ENCODE peak calls at places on chromosomes 2 and 18, in seven cellular contexts. V is activated naive CD8-positive, alpha-beta T cell treated with anti-CD3 and anti-CD28 coated beads, Interleukin-2, amount 50 U/mL, for 24 hours; H is neural progenitor cell; W is dermis blood vessel endothelial cell; P is T-helper 2 cell; M is CD8-positive, alpha-beta memory T cell; F is mesothelial cell of epicardium. N is an unnamed sample.

GRCh38 chr2:73494031-73494430 is 108.4 kb downstream of the ALMS1 start:
- DNase-seq in H (no peak), V (peak), F (no peak), P (no peak), W (no peak), M (no peak), N (no peak)

GRCh38 chr2:42967959-42968674 is 175.7 kb upstream of the HAAO start:
- DNase-seq in V (no peak), P (no peak), W (no peak), M (no peak), H (no peak), F (no peak), N (no peak)

GRCh38 chr2:134402385-134402784 is 148.5 kb downstream of the MGAT5 start:
- DNase-seq in V (no peak), P (no peak), H (no peak), F (no peak), W (peak), M (no peak), N (no peak)

GRCh38 chr18:45876131-45876530 is 50.7 kb downstream of the SIGLEC15 start:
- DNase-seq in H (peak), V (no peak), M (no peak), W (no peak), P (no peak), F (no peak), N (no peak)

GRCh38 chr2:122138561-122138960 is 383.1 kb downstream of the TSN start:
- DNase-seq in H (peak), V (no peak), P (no peak), F (no peak), M (no peak), W (no peak), N (no peak)

GRCh38 chr2:157747695-157748370 is 119.2 kb upstream of the ACVR1C start:
- DNase-seq in F (no peak), M (no peak), P (peak), W (no peak), V (no peak), H (peak), N (no peak)

GRCh38 chr2:165745916-165746315 is 48.1 kb downstream of the GALNT3 start:
- DNase-seq in P (no peak), M (no peak), V (no peak), F (no peak), W (no peak), H (no peak), N (no peak)

GRCh38 chr18:7038330-7038846 is 79.2 kb downstream of the LAMA1 start:
- DNase-seq in V (no peak), H (peak), W (peak), P (no peak), M (no peak), F (peak), N (no peak)

GRCh38 chr2:63345285-63345633 is 243.0 kb downstream of the WDPCP start:
- DNase-seq in W (no peak), H (no peak), P (no peak), V (no peak), M (no peak), F (no peak), N (no peak)

GRCh38 chr18:61335737-61336555 is 2.7 kb downstream of the CDH20 start:
- DNase-seq in M (no peak), F (no peak), W (no peak), V (no peak), H (no peak), P (no peak), N (no peak)

GRCh38 chr2:118014492-118014824 is 588 bp upstream of the CCDC93 start:
- DNase-seq in F (no peak), P (peak), H (peak), V (no peak), W (no peak), M (peak), N (peak)

GRCh38 chr2:221350621-221351020 is 221.5 kb downstream of the EPHA4 start:
- DNase-seq in P (no peak), F (no peak), H (no peak), V (no peak), W (no peak), M (no peak), N (no peak)

GRCh38 chr2:98334439-98335078 is 11.7 kb upstream of the CNGA3 start:
- DNase-seq in F (no peak), V (no peak), M (no peak), W (peak), P (no peak), H (peak), N (no peak)

GRCh38 chr2:98134138-98134537 is 47.2 kb downstream of the VWA3B start:
- DNase-seq in F (no peak), H (peak), P (peak), M (no peak), W (peak), V (peak), N (no peak)

GRCh38 chr2:11679491-11680130 is 9.6 kb upstream of the NTSR2 start:
- DNase-seq in H (no peak), M (no peak), W (no peak), V (no peak), P (no peak), F (no peak), N (no peak)

GRCh38 chr18:24270937-24271380 is 126.7 kb downstream of the OSBPL1A start:
- DNase-seq in P (no peak), F (no peak), V (no peak), H (peak), M (no peak), W (peak), N (no peak)

GRCh38 chr2:234880551-234881211 is 71.1 kb upstream of the SH3BP4 start:
- DNase-seq in M (no peak), H (no peak), F (no peak), V (no peak), W (peak), P (peak), N (no peak)

GRCh38 chr18:79422022-79422782 is 26.5 kb downstream of the NFATC1 start:
- DNase-seq in M (no peak), V (no peak), H (no peak), P (no peak), W (peak), F (no peak), N (no peak)